ENCODE peak calls at places on chromosome 12, in eight cellular contexts. One of them, this sample, is unnamed.

GRCh38 chr12:124709722-124710656 is 142.6 kb upstream of the NCOR2 start:
- DNase-seq in breast epithelium: no peak
- DNase-seq in HFFc6: peak
- DNase-seq in fibroblast of lung: peak
- DNase-seq in neural progenitor cell: no peak
- DNase-seq in CD4-positive, alpha-beta T cell: no peak
- DNase-seq in fibroblast of pulmonary artery: peak
- DNase-seq in cardiac muscle cell: peak
- DNase-seq in this sample: no peak

GRCh38 chr12:22722779-22723178 is 97.8 kb downstream of the ETNK1 start:
- DNase-seq in breast epithelium: no peak
- DNase-seq in HFFc6: no peak
- DNase-seq in fibroblast of lung: no peak
- DNase-seq in neural progenitor cell: no peak
- DNase-seq in CD4-positive, alpha-beta T cell: no peak
- DNase-seq in fibroblast of pulmonary artery: no peak
- DNase-seq in cardiac muscle cell: no peak
- DNase-seq in this sample: no peak

GRCh38 chr12:68111995-68112394 is 47.5 kb downstream of the IFNG start:
- DNase-seq in breast epithelium: no peak
- DNase-seq in HFFc6: no peak
- DNase-seq in fibroblast of lung: no peak
- DNase-seq in neural progenitor cell: no peak
- DNase-seq in CD4-positive, alpha-beta T cell: no peak
- DNase-seq in fibroblast of pulmonary artery: no peak
- DNase-seq in cardiac muscle cell: no peak
- DNase-seq in this sample: no peak

GRCh38 chr12:47838286-47838931 is 18.7 kb upstream of the HDAC7 start:
- DNase-seq in breast epithelium: no peak
- DNase-seq in HFFc6: peak
- DNase-seq in fibroblast of lung: peak
- DNase-seq in neural progenitor cell: peak
- DNase-seq in CD4-positive, alpha-beta T cell: no peak
- DNase-seq in fibroblast of pulmonary artery: peak
- DNase-seq in cardiac muscle cell: peak
- DNase-seq in this sample: no peak

GRCh38 chr12:39103552-39104165 is 198.3 kb upstream of the CPNE8 start:
- DNase-seq in breast epithelium: no peak
- DNase-seq in HFFc6: peak
- DNase-seq in fibroblast of lung: peak
- DNase-seq in neural progenitor cell: peak
- DNase-seq in CD4-positive, alpha-beta T cell: no peak
- DNase-seq in fibroblast of pulmonary artery: peak
- DNase-seq in cardiac muscle cell: peak
- DNase-seq in this sample: no peak

GRCh38 chr12:72388322-72388721 is 116.2 kb downstream of the TRHDE start:
- DNase-seq in breast epithelium: no peak
- DNase-seq in HFFc6: no peak
- DNase-seq in fibroblast of lung: no peak
- DNase-seq in neural progenitor cell: no peak
- DNase-seq in CD4-positive, alpha-beta T cell: no peak
- DNase-seq in fibroblast of pulmonary artery: no peak
- DNase-seq in cardiac muscle cell: no peak
- DNase-seq in this sample: no peak

GRCh38 chr12:102232446-102232845 is 34.8 kb upstream of the PMCH start:
- DNase-seq in breast epithelium: no peak
- DNase-seq in HFFc6: peak
- DNase-seq in fibroblast of lung: peak
- DNase-seq in neural progenitor cell: no peak
- DNase-seq in CD4-positive, alpha-beta T cell: no peak
- DNase-seq in fibroblast of pulmonary artery: no peak
- DNase-seq in cardiac muscle cell: peak
- DNase-seq in this sample: no peak

GRCh38 chr12:130879781-130880389 is 8.0 kb downstream of the RAN start:
- DNase-seq in breast epithelium: no peak
- DNase-seq in HFFc6: no peak
- DNase-seq in fibroblast of lung: no peak
- DNase-seq in neural progenitor cell: no peak
- DNase-seq in CD4-positive, alpha-beta T cell: no peak
- DNase-seq in fibroblast of pulmonary artery: no peak
- DNase-seq in cardiac muscle cell: no peak
- DNase-seq in this sample: no peak

GRCh38 chr12:49187184-49187583 is 1.7 kb downstream of the TUBA1A start:
- DNase-seq in breast epithelium: no peak
- DNase-seq in HFFc6: peak
- DNase-seq in fibroblast of lung: peak
- DNase-seq in neural progenitor cell: peak
- DNase-seq in CD4-positive, alpha-beta T cell: no peak
- DNase-seq in fibroblast of pulmonary artery: peak
- DNase-seq in cardiac muscle cell: peak
- DNase-seq in this sample: no peak

GRCh38 chr12:96228566-96229248 is 34.5 kb downstream of the ELK3 start:
- DNase-seq in breast epithelium: no peak
- DNase-seq in HFFc6: no peak
- DNase-seq in fibroblast of lung: no peak
- DNase-seq in neural progenitor cell: no peak
- DNase-seq in CD4-positive, alpha-beta T cell: no peak
- DNase-seq in fibroblast of pulmonary artery: no peak
- DNase-seq in cardiac muscle cell: no peak
- DNase-seq in this sample: no peak

GRCh38 chr12:84910549-84911241 is 1.9 kb downstream of the SLC6A15 start:
- DNase-seq in breast epithelium: peak
- DNase-seq in HFFc6: no peak
- DNase-seq in fibroblast of lung: peak
- DNase-seq in neural progenitor cell: peak
- DNase-seq in CD4-positive, alpha-beta T cell: no peak
- DNase-seq in fibroblast of pulmonary artery: peak
- DNase-seq in cardiac muscle cell: peak
- DNase-seq in this sample: no peak

GRCh38 chr12:69508091-69508490 is 37.9 kb downstream of the FRS2 start:
- DNase-seq in breast epithelium: no peak
- DNase-seq in HFFc6: no peak
- DNase-seq in fibroblast of lung: peak
- DNase-seq in neural progenitor cell: no peak
- DNase-seq in CD4-positive, alpha-beta T cell: no peak
- DNase-seq in fibroblast of pulmonary artery: no peak
- DNase-seq in cardiac muscle cell: no peak
- DNase-seq in this sample: no peak

GRCh38 chr12:50110762-50111416 is 1.1 kb upstream of the COX14 start:
- DNase-seq in breast epithelium: no peak
- DNase-seq in HFFc6: peak
- DNase-seq in fibroblast of lung: peak
- DNase-seq in neural progenitor cell: peak
- DNase-seq in CD4-positive, alpha-beta T cell: no peak
- DNase-seq in fibroblast of pulmonary artery: no peak
- DNase-seq in cardiac muscle cell: no peak
- DNase-seq in this sample: no peak

GRCh38 chr12:98401427-98401826 is 114.0 kb upstream of the TMPO start:
- DNase-seq in breast epithelium: no peak
- DNase-seq in HFFc6: no peak
- DNase-seq in fibroblast of lung: no peak
- DNase-seq in neural progenitor cell: no peak
- DNase-seq in CD4-positive, alpha-beta T cell: no peak
- DNase-seq in fibroblast of pulmonary artery: no peak
- DNase-seq in cardiac muscle cell: peak
- DNase-seq in this sample: no peak

GRCh38 chr12:120529641-120530314 is 820 bp upstream of the COQ5 start:
- DNase-seq in breast epithelium: no peak
- DNase-seq in HFFc6: peak
- DNase-seq in fibroblast of lung: no peak
- DNase-seq in neural progenitor cell: peak
- DNase-seq in CD4-positive, alpha-beta T cell: no peak
- DNase-seq in fibroblast of pulmonary artery: peak
- DNase-seq in cardiac muscle cell: peak
- DNase-seq in this sample: peak

GRCh38 chr12:51475543-51475942 is 50.9 kb downstream of the SLC4A8 start:
- DNase-seq in breast epithelium: no peak
- DNase-seq in HFFc6: no peak
- DNase-seq in fibroblast of lung: no peak
- DNase-seq in neural progenitor cell: no peak
- DNase-seq in CD4-positive, alpha-beta T cell: no peak
- DNase-seq in fibroblast of pulmonary artery: peak
- DNase-seq in cardiac muscle cell: no peak
- DNase-seq in this sample: no peak

GRCh38 chr12:68261947-68262346 is 8.5 kb upstream of the IL22 start:
- DNase-seq in breast epithelium: no peak
- DNase-seq in HFFc6: no peak
- DNase-seq in fibroblast of lung: no peak
- DNase-seq in neural progenitor cell: no peak
- DNase-seq in CD4-positive, alpha-beta T cell: no peak
- DNase-seq in fibroblast of pulmonary artery: no peak
- DNase-seq in cardiac muscle cell: no peak
- DNase-seq in this sample: no peak

GRCh38 chr12:563250-563781 is 99.9 kb downstream of the NINJ2 start:
- DNase-seq in breast epithelium: no peak
- DNase-seq in HFFc6: no peak
- DNase-seq in fibroblast of lung: no peak
- DNase-seq in neural progenitor cell: no peak
- DNase-seq in CD4-positive, alpha-beta T cell: peak
- DNase-seq in fibroblast of pulmonary artery: no peak
- DNase-seq in cardiac muscle cell: no peak
- DNase-seq in this sample: no peak
- TF ChIP-seq CTCF in breast epithelium: no peak
- TF ChIP-seq CTCF in HFFc6: no peak
- TF ChIP-seq CTCF in fibroblast of lung: no peak
- TF ChIP-seq CTCF in neural progenitor cell: no peak
- TF ChIP-seq CTCF in CD4-positive, alpha-beta T cell: no peak
- TF ChIP-seq CTCF in fibroblast of pulmonary artery: no peak
- TF ChIP-seq CTCF in cardiac muscle cell: no peak
- TF ChIP-seq CTCF in this sample: no peak

GRCh38 chr12:5000204-5000603 is 43.5 kb upstream of the KCNA5 start:
- DNase-seq in breast epithelium: no peak
- DNase-seq in HFFc6: no peak
- DNase-seq in fibroblast of lung: no peak
- DNase-seq in neural progenitor cell: no peak
- DNase-seq in CD4-positive, alpha-beta T cell: no peak
- DNase-seq in fibroblast of pulmonary artery: no peak
- DNase-seq in cardiac muscle cell: no peak
- DNase-seq in this sample: no peak

GRCh38 chr12:5000658-5001390 is 42.9 kb upstream of the KCNA5 start:
- DNase-seq in breast epithelium: no peak
- DNase-seq in HFFc6: no peak
- DNase-seq in fibroblast of lung: no peak
- DNase-seq in neural progenitor cell: peak
- DNase-seq in CD4-positive, alpha-beta T cell: no peak
- DNase-seq in fibroblast of pulmonary artery: no peak
- DNase-seq in cardiac muscle cell: no peak
- DNase-seq in this sample: no peak

GRCh38 chr12:4997939-4998338 is 45.7 kb upstream of the KCNA5 start:
- DNase-seq in breast epithelium: no peak
- DNase-seq in HFFc6: peak
- DNase-seq in fibroblast of lung: peak
- DNase-seq in neural progenitor cell: no peak
- DNase-seq in CD4-positive, alpha-beta T cell: no peak
- DNase-seq in fibroblast of pulmonary artery: peak
- DNase-seq in cardiac muscle cell: peak
- DNase-seq in this sample: no peak

GRCh38 chr12:5003025-5003666 is 40.5 kb upstream of the KCNA5 start:
- DNase-seq in breast epithelium: peak
- DNase-seq in HFFc6: peak
- DNase-seq in fibroblast of lung: peak
- DNase-seq in neural progenitor cell: peak
- DNase-seq in CD4-positive, alpha-beta T cell: no peak
- DNase-seq in fibroblast of pulmonary artery: peak
- DNase-seq in cardiac muscle cell: peak
- DNase-seq in this sample: peak
- TF ChIP-seq CTCF in breast epithelium: peak
- TF ChIP-seq CTCF in HFFc6: peak
- TF ChIP-seq CTCF in fibroblast of lung: peak
- TF ChIP-seq CTCF in neural progenitor cell: peak
- TF ChIP-seq CTCF in CD4-positive, alpha-beta T cell: peak
- TF ChIP-seq CTCF in fibroblast of pulmonary artery: peak
- TF ChIP-seq CTCF in cardiac muscle cell: peak
- TF ChIP-seq CTCF in this sample: peak

GRCh38 chr12:64691793-64692583 is 67.2 kb downstream of the GNS start:
- DNase-seq in breast epithelium: no peak
- DNase-seq in HFFc6: no peak
- DNase-seq in fibroblast of lung: peak
- DNase-seq in neural progenitor cell: peak
- DNase-seq in CD4-positive, alpha-beta T cell: no peak
- DNase-seq in fibroblast of pulmonary artery: no peak
- DNase-seq in cardiac muscle cell: no peak
- DNase-seq in this sample: no peak

GRCh38 chr12:64699504-64700115 is 59.6 kb downstream of the GNS start:
- DNase-seq in breast epithelium: no peak
- DNase-seq in HFFc6: no peak
- DNase-seq in fibroblast of lung: no peak
- DNase-seq in neural progenitor cell: no peak
- DNase-seq in CD4-positive, alpha-beta T cell: no peak
- DNase-seq in fibroblast of pulmonary artery: peak
- DNase-seq in cardiac muscle cell: peak
- DNase-seq in this sample: no peak

GRCh38 chr12:64694130-64695078 is 64.8 kb downstream of the GNS start:
- DNase-seq in breast epithelium: no peak
- DNase-seq in HFFc6: no peak
- DNase-seq in fibroblast of lung: no peak
- DNase-seq in neural progenitor cell: no peak
- DNase-seq in CD4-positive, alpha-beta T cell: no peak
- DNase-seq in fibroblast of pulmonary artery: no peak
- DNase-seq in cardiac muscle cell: no peak
- DNase-seq in this sample: no peak

GRCh38 chr12:64695550-64695949 is 63.7 kb downstream of the GNS start:
- DNase-seq in breast epithelium: no peak
- DNase-seq in HFFc6: no peak
- DNase-seq in fibroblast of lung: no peak
- DNase-seq in neural progenitor cell: no peak
- DNase-seq in CD4-positive, alpha-beta T cell: no peak
- DNase-seq in fibroblast of pulmonary artery: no peak
- DNase-seq in cardiac muscle cell: no peak
- DNase-seq in this sample: no peak

DNA sequence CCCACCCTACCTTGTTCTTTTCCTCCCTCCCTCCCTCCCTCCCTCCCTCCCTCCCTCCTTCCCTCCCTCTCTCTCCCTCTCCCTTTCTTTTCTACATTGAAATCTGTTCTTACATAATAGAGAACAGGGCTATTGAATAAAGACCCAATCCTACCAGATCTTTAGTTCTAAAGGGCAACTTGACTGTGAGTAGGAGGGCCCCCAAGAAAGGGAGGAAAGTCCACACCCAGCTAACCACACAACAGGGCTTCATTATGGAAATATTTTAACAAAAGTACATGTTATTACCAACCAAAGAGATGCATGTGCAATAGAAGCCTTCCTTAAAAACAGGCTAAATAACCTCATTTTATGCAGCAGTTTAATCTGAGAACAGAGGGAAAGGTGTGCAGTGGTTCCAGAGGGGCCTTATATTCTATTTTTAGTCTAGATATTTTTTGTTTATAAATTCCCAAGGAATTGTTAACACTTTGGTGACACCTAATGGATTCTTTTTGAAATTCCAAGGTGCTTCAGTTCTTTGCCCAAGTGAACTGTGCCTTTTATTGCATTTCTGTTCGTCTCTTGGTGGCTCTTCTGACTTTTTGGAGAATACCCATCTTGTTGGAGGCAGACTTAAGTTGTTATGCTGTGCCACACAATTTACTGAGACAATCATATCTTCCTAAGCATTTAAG is 63.0 kb downstream of the GNS start:
- DNase-seq in breast epithelium: no peak
- DNase-seq in HFFc6: peak
- DNase-seq in fibroblast of lung: peak
- DNase-seq in neural progenitor cell: no peak
- DNase-seq in CD4-positive, alpha-beta T cell: no peak
- DNase-seq in fibroblast of pulmonary artery: peak
- DNase-seq in cardiac muscle cell: peak
- DNase-seq in this sample: no peak
- TF ChIP-seq CTCF in breast epithelium: peak
- TF ChIP-seq CTCF in HFFc6: peak
- TF ChIP-seq CTCF in fibroblast of lung: peak
- TF ChIP-seq CTCF in neural progenitor cell: peak
- TF ChIP-seq CTCF in CD4-positive, alpha-beta T cell: peak
- TF ChIP-seq CTCF in fibroblast of pulmonary artery: peak
- TF ChIP-seq CTCF in cardiac muscle cell: peak
- TF ChIP-seq CTCF in this sample: peak

GRCh38 chr12:18224745-18225144 is 36.6 kb upstream of the PIK3C2G start:
- DNase-seq in breast epithelium: no peak
- DNase-seq in HFFc6: peak
- DNase-seq in fibroblast of lung: peak
- DNase-seq in neural progenitor cell: peak
- DNase-seq in CD4-positive, alpha-beta T cell: no peak
- DNase-seq in fibroblast of pulmonary artery: peak
- DNase-seq in cardiac muscle cell: peak
- DNase-seq in this sample: peak
- TF ChIP-seq CTCF in breast epithelium: peak
- TF ChIP-seq CTCF in HFFc6: peak
- TF ChIP-seq CTCF in fibroblast of lung: peak
- TF ChIP-seq CTCF in neural progenitor cell: peak
- TF ChIP-seq CTCF in CD4-positive, alpha-beta T cell: no peak
- TF ChIP-seq CTCF in fibroblast of pulmonary artery: peak
- TF ChIP-seq CTCF in cardiac muscle cell: peak
- TF ChIP-seq CTCF in this sample: peak

This sample was measured in LNCaP clone FGC.